ENCODE peak calls at places on chromosome 13, in nine cellular contexts. Q is tibial nerve, O is sigmoid colon, L is stomach, N is ovary, S is A549, V is SK-N-SH, F is transverse colon, R is K562. A is an unnamed sample. For H3K9me3 and H3K4me1, the result is how much of the 10 kb centered on the place peaks cover.

GRCh38 chr13:33272531-33273124 is 12.9 kb downstream of the STARD13 start:
- DNase-seq in Q (no peak), O (no peak), L (peak), N (no peak), S (no peak), V (no peak), F (peak), R (no peak), A (no peak)

GRCh38 chr13:95585867-95586266 is 33.3 kb downstream of the CLDN10 start:
- DNase-seq in Q (no peak), O (no peak), L (no peak), N (no peak), S (no peak), V (no peak), F (no peak), R (no peak), A (no peak)

GRCh38 chr13:100694722-100695644 is 20.4 kb upstream of the TMTC4 start:
- DNase-seq in Q (no peak), O (no peak), L (peak), N (no peak), S (peak), V (peak), F (peak), R (peak), A (no peak)

GRCh38 chr13:32993109-32993508 is 23.1 kb upstream of the KL start:
- DNase-seq in Q (no peak), O (no peak), L (no peak), N (no peak), S (no peak), V (no peak), F (no peak), R (no peak), A (no peak)

GRCh38 chr13:43686557-43686956 is 100.2 kb downstream of the ENOX1 start:
- DNase-seq in Q (no peak), O (peak), L (no peak), N (no peak), S (peak), V (peak), F (no peak), R (no peak), A (no peak)

GRCh38 chr13:72255908-72256307 is 388.9 kb upstream of the DACH1 start:
- DNase-seq in Q (no peak), O (no peak), L (no peak), N (no peak), S (no peak), V (peak), F (peak), R (no peak), A (no peak)

GRCh38 chr13:90084684-90085290 is 1262.7 kb upstream of the MIR17HG start:
- DNase-seq in Q (no peak), O (no peak), L (no peak), N (no peak), S (no peak), V (no peak), F (no peak), R (no peak), A (no peak)

GRCh38 chr13:89199138-89199537 is 1528.0 kb downstream of the SLITRK5 start:
- DNase-seq in Q (no peak), O (no peak), L (no peak), N (no peak), S (no peak), V (no peak), F (no peak), R (no peak), A (no peak)

GRCh38 chr13:75691183-75691582 is 55.1 kb downstream of the LMO7 start:
- DNase-seq in Q (no peak), O (no peak), L (no peak), N (no peak), S (peak), V (no peak), F (no peak), R (no peak), A (no peak)

GRCh38 chr13:20232556-20233277 is 598 bp upstream of the GJB6 start:
- DNase-seq in Q (no peak), O (no peak), L (no peak), N (no peak), S (no peak), V (no peak), F (no peak), R (no peak), A (no peak)

GRCh38 chr13:69589531-69589930 is 518.1 kb upstream of the ATXN8OS start:
- DNase-seq in Q (no peak), O (no peak), L (no peak), N (no peak), S (no peak), V (no peak), F (no peak), R (no peak), A (no peak)

GRCh38 chr13:44117351-44117750 is 237.6 kb downstream of the LACC1 start:
- DNase-seq in Q (no peak), O (no peak), L (no peak), N (no peak), S (no peak), V (no peak), F (no peak), R (no peak), A (no peak)

GRCh38 chr13:107266657-107267056 is 698.7 kb upstream of the ARGLU1 start:
- DNase-seq in Q (no peak), O (no peak), L (no peak), N (no peak), S (no peak), V (no peak), F (no peak), R (no peak), A (no peak)

GRCh38 chr13:108667205-108667604 is 37.8 kb downstream of the MYO16 start:
- DNase-seq in Q (no peak), O (no peak), L (no peak), N (no peak), S (no peak), V (no peak), F (no peak), R (no peak), A (no peak)

GRCh38 chr13:21929400-21929799 is 258.5 kb downstream of the FGF9 start:
- DNase-seq in Q (no peak), O (no peak), L (no peak), N (no peak), S (no peak), V (no peak), F (no peak), R (no peak), A (no peak)

GRCh38 chr13:44305216-44305615 is 68.4 kb upstream of the SERP2 start:
- DNase-seq in Q (no peak), O (no peak), L (no peak), N (no peak), S (no peak), V (no peak), F (no peak), R (no peak), A (no peak)

GRCh38 chr13:31885994-31886393 is 145.6 kb upstream of the FRY start:
- DNase-seq in Q (no peak), O (no peak), L (no peak), N (no peak), S (no peak), V (peak), F (no peak), R (no peak), A (no peak)

GRCh38 chr13:73201601-73202000 is 142.8 kb downstream of the KLF5 start:
- DNase-seq in Q (no peak), O (no peak), L (no peak), N (no peak), S (no peak), V (no peak), F (no peak), R (no peak), A (no peak)

GRCh38 chr13:36432106-36432544 is at the start of gene CCNA1:
- DNase-seq in Q (no peak), O (no peak), L (peak), N (peak), S (no peak), V (peak), F (no peak), R (peak), A (no peak)

GRCh38 chr13:43269037-43269476 is 245.7 kb downstream of the DNAJC15 start:
- DNase-seq in Q (no peak), O (peak), L (peak), N (peak), S (peak), V (no peak), F (peak), R (no peak), A (no peak)

GRCh38 chr13:87814444-87814843 is 143.3 kb downstream of the SLITRK5 start:
- DNase-seq in Q (no peak), O (no peak), L (no peak), N (no peak), S (no peak), V (no peak), F (no peak), R (no peak), A (no peak)

GRCh38 chr13:25654332-25654731 is 282.6 kb downstream of the ATP8A2 start:
- DNase-seq in Q (no peak), O (no peak), L (no peak), N (no peak), S (no peak), V (no peak), F (no peak), R (no peak), A (no peak)

GRCh38 chr13:60178327-60178726 is 14.6 kb upstream of the DIAPH3 start:
- DNase-seq in Q (no peak), O (no peak), L (no peak), N (no peak), S (no peak), V (no peak), F (no peak), R (no peak), A (no peak)

DNA sequence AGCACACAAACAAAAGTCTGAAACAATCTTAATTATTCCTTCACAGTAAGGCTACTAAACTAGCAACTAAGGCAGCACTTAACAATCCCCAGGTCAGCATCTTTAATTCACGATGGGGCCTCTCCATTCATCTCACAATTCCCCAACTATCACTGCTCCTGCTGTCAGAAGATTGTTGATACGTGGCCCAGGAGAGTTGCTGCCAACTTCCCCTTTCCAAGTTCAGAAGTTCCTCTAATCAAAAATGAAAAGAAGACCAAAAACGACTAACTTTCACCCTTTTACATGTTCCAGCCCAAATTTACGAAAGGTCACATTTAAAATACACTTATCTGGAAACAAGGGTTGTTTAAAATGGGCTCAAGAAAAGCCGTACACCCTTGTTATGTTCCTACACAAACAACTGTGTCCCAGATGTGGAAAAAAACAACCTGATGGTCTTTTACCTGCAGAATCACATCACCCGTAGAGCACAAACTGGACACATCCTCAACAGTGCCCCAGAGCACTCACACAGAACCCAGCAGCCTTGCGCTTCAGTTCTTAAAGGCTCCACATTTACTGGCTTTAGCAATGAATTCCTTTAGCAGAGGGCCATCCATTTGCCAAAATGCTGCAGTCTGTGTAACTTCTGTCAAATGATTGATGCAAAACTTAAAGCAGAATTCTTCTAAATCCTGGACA is 38.0 kb downstream of the PHF11 start:
- DNase-seq in Q (no peak), O (no peak), L (no peak), N (no peak), S (no peak), V (no peak), F (no peak), R (no peak), A (no peak)
- H3K9me3 ChIP-seq in Q (under half), O (under half), L (under half), N (under half), S (under half), V (under half), F (under half), R (under half), A (under half)

DNA sequence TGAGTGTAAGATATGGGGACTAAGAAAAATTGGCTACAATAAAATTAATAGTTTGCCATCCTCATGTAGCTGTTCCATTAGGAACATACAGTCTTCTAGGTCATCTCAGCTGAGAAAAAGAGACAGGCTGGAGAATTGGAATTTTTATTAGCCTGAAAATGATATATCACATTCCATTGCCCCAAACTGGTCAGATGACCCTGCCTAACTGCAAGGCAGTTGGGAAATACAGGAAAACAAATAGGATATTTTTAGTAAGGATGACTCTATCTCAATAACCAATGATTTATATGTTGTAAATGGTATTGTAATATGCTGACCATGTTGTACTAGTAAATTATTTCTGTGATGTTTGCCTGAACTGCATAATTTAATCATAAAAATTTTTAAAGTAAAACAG is 673.8 kb downstream of the PCDH9 start:
- DNase-seq in Q (no peak), O (no peak), L (no peak), N (no peak), S (no peak), V (no peak), F (no peak), R (no peak), A (no peak)
- TF ChIP-seq EP300 in Q (no peak), O (no peak), L (no peak), N (no peak), S (no peak), V (no peak), F (no peak), R (no peak), A (no peak)

GRCh38 chr13:52650731-52651130 is 1.9 kb upstream of the SUGT1 start:
- DNase-seq in Q (no peak), O (no peak), L (no peak), N (no peak), S (no peak), V (no peak), F (no peak), R (peak), A (no peak)
- H3K4me1 ChIP-seq in Q (under half), O (under half), L (under half), N (under half), S (under half), V (under half), F (under half), R (under half), A (under half)

GRCh38 chr13:19172007-19172646 is 9.5 kb downstream of the TUBA3C start:
- DNase-seq in Q (no peak), O (peak), L (no peak), N (no peak), S (no peak), V (no peak), F (no peak), R (no peak), A (no peak)

GRCh38 chr13:19169991-19170390 is 11.6 kb downstream of the TUBA3C start:
- DNase-seq in Q (no peak), O (no peak), L (no peak), N (no peak), S (no peak), V (no peak), F (no peak), R (no peak), A (no peak)

GRCh38 chr13:19173752-19174151 is 7.9 kb downstream of the TUBA3C start:
- DNase-seq in Q (no peak), O (no peak), L (no peak), N (no peak), S (no peak), V (no peak), F (no peak), R (no peak), A (no peak)

GRCh38 chr13:19171563-19171962 is 10.1 kb downstream of the TUBA3C start:
- DNase-seq in Q (no peak), O (no peak), L (no peak), N (no peak), S (no peak), V (no peak), F (no peak), R (no peak), A (no peak)

DNA sequence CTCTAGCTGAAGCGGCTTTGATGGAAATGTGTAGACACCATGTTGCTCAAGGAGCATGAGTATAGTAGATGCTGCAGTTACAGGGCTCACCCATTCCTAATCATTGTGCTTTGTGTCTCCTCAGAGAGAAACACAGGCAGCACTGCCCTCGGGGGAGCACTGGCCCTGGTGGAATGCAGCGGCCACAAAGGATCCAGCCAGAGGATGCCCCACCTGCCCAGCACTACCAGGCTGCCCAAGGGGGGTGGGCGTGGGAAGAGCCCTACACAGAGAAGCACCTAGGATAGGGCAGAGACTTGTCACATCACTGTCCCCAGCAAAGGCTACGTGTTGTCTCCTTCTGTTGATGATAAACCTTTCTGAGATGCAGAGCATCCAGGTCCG is 9.0 kb downstream of the TUBA3C start:
- DNase-seq in Q (no peak), O (peak), L (no peak), N (no peak), S (no peak), V (no peak), F (no peak), R (no peak), A (no peak)
- H3K9me3 ChIP-seq in Q (under half), O (under half), L (under half), N (under half), S (under half), V (under half), F (under half), R (under half), A (under half)

GRCh38 chr13:28535734-28536133 is 40.8 kb upstream of the FLT1 start:
- DNase-seq in Q (no peak), O (no peak), L (no peak), N (no peak), S (no peak), V (no peak), F (no peak), R (no peak), A (no peak)
- TF ChIP-seq EP300 in Q (no peak), O (no peak), L (no peak), N (no peak), S (no peak), V (no peak), F (no peak), R (no peak), A (no peak)

GRCh38 chr13:40982772-40983171 is 36.3 kb downstream of the ELF1 start:
- DNase-seq in Q (peak), O (no peak), L (no peak), N (no peak), S (no peak), V (peak), F (peak), R (peak), A (no peak)
- H3K4me1 ChIP-seq in Q (under half), O (under half), L (under half), N (under half), S (under half), V (under half), F (under half), R (under half), A (under half)

GRCh38 chr13:79972066-79972569 is 368.8 kb downstream of the SPRY2 start:
- DNase-seq in Q (no peak), O (no peak), L (no peak), N (no peak), S (no peak), V (no peak), F (no peak), R (no peak), A (no peak)
- H3K9me3 ChIP-seq in Q (under half), O (under half), L (under half), N (under half), S (under half), V (under half), F (under half), R (under half), A (under half)

DNA sequence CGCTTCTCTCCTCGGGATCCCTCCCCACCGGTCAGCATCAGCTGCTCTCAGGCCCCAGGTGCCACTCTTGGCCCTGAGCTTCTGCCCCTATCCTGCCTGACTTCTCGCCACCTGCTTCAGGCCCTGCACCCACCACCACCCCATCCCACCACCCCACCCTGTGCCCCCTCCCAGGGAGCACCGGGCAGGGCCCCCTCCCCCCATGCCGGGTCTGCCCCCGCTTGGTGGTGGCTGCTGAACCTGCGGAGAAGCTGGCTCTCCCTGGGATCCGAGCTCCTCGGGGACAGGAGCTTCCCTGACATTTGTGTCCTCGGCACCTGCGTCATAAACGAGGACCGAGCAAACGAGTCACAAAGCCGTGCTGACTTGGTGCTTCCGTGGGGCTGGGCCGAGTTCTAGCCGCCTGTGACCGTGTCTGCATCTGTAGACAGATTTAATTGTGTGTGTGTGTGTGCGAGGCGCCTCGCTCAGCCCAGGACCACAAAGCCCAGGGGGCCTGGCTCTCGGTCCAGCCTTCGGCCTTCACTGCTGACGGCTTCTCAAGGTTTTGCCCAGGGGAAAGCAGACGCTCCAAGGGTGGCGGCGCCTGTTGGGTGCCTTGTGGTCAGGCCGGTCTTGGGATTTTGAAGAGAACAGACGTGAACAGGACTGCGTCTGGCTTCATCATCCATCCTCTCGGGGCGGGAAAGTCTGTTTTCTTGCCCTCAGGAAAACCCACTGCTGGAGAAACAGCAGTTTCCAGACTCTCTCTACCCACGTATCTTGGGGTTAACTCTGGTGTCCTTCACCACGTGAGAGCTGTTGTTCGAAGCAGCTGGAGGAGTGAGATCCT is 70.0 kb upstream of the MCF2L start:
- DNase-seq in Q (no peak), O (peak), L (no peak), N (peak), S (no peak), V (no peak), F (no peak), R (no peak), A (peak)
- TF ChIP-seq EP300 in Q (no peak), O (no peak), L (no peak), N (no peak), S (no peak), V (no peak), F (no peak), R (no peak), A (no peak)

DNA sequence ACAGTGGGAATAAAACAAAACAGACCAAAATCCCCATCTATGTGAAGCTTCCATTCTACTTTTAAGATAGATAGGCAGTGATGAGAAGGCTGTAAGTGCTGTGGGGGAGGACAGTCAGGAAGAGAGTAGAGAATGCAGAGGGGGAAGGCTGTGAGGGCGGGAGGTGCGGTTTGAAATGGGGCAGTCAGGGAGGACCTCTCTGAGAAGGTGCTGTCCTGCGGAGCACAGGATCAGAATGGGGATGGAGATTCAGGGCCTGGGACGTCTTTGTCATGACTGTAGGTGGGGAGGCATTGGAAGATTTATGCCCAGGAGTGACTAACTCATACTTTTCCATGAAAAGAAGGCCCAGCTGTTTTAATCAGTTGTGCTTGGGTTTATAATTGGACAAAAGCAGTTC is 3.9 kb upstream of the GPR183 start:
- DNase-seq in Q (no peak), O (no peak), L (no peak), N (peak), S (no peak), V (no peak), F (no peak), R (peak), A (no peak)
- H3K4me1 ChIP-seq in Q (under half), O (under half), L (under half), N (under half), S (under half), V (under half), F (under half), R (under half), A (under half)